ENCODE peak calls at places on chromosome 20, in ten cellular contexts. B is fibroblast of lung; N is H7; V is body of pancreas; U is heart right ventricle; M is brain microvascular endothelial cell; C is AG04450; P is CD8-positive, alpha-beta T cell; I is GM23338; A is aorta. Q is an unnamed sample.

GRCh38 chr20:19609642-19610223 is 148.3 kb upstream of the RIN2 start:
- DNase-seq in I (no peak), B (no peak), M (no peak), C (no peak), A (no peak), P (no peak), N (no peak), U (no peak), V (peak; percentile 16), Q (no peak)

GRCh38 chr20:25081065-25081729 is 744 bp downstream of the VSX1 start:
- DNase-seq in V (peak; percentile 34), I (peak; percentile 94), B (no peak), P (no peak), N (peak; percentile 94), C (no peak), A (no peak), U (no peak), M (no peak), Q (no peak)

GRCh38 chr20:53157443-53158408 is 185.6 kb downstream of the TSHZ2 start:
- DNase-seq in M (peak; percentile 45), A (peak; percentile 58), U (peak; percentile 13), C (peak; percentile 1), N (peak; percentile 66), P (peak; percentile 8), B (peak; percentile 52), I (peak; percentile 91), V (peak; percentile 60), Q (peak; percentile 15)

GRCh38 chr20:36145877-36146707 is 8.4 kb upstream of the EPB41L1 start:
- DNase-seq in V (no peak), B (peak; percentile 45), A (peak; percentile 81), P (no peak), N (no peak), I (no peak), U (peak; percentile 68), M (no peak), C (no peak), Q (no peak)

GRCh38 chr20:2692036-2692885 is at the start of gene EBF4:
- DNase-seq in C (no peak), B (peak; percentile 21), P (peak; percentile 10), A (peak; percentile 57), U (peak; percentile 44), I (peak; percentile 51), V (peak; percentile 47), M (no peak), N (peak; percentile 99), Q (peak; percentile 23)

GRCh38 chr20:63641146-63641791 is 12.0 kb downstream of the STMN3 start:
- DNase-seq in A (peak; percentile 63), U (no peak), M (peak; percentile 15), N (no peak), C (no peak), V (peak; percentile 39), I (peak; percentile 71), P (peak; percentile 37), B (no peak), Q (peak; percentile 36)

GRCh38 chr20:62704341-62704948 is 4.2 kb upstream of the NTSR1 start:
- DNase-seq in A (peak; percentile 83), N (no peak), I (no peak), C (peak; percentile 78), B (peak; percentile 95), P (no peak), V (peak; percentile 85), U (peak; percentile 92), M (peak; percentile 86), Q (no peak)

GRCh38 chr20:9608639-9609440 is 94.5 kb downstream of the LAMP5 start:
- DNase-seq in I (peak; percentile 44), V (no peak), P (no peak), C (no peak), B (no peak), A (no peak), N (peak; percentile 20), U (no peak), M (no peak), Q (no peak)

GRCh38 chr20:2740702-2741101 is 48.1 kb downstream of the EBF4 start:
- DNase-seq in U (no peak), I (no peak), C (no peak), P (no peak), M (no peak), N (no peak), B (no peak), A (no peak), V (no peak), Q (no peak)

GRCh38 chr20:32390999-32391398 is 32.9 kb downstream of the ASXL1 start:
- DNase-seq in B (peak; percentile 10), P (no peak), V (no peak), A (no peak), N (no peak), C (no peak), U (no peak), I (no peak), M (no peak), Q (no peak)

GRCh38 chr20:63660622-63661021 is 2.5 kb downstream of the RTEL1 start:
- DNase-seq in N (no peak), P (no peak), V (no peak), A (no peak), U (no peak), C (no peak), I (no peak), B (no peak), M (no peak), Q (no peak)

GRCh38 chr20:49482621-49483017 is at the start of gene KCNB1:
- DNase-seq in B (peak; percentile 34), I (peak; percentile 94), A (peak; percentile 65), P (peak; percentile 3), V (peak; percentile 40), N (peak; percentile 99), M (peak; percentile 11), U (peak; percentile 58), C (no peak), Q (peak; percentile 3)
- H3K4me3 ChIP-seq in B (no peak within 1 kb of the TSS), I (peak within 1 kb of the TSS; percentile 64), A (no peak within 1 kb of the TSS), P (no peak within 1 kb of the TSS), V (no peak within 1 kb of the TSS), N (peak within 1 kb of the TSS; percentile 56), M (no peak within 1 kb of the TSS), U (peak within 1 kb of the TSS; percentile 62), C (no peak within 1 kb of the TSS), Q (no peak within 1 kb of the TSS)

GRCh38 chr20:51460163-51460562 is 82.4 kb downstream of the NFATC2 start:
- DNase-seq in I (no peak), M (no peak), N (no peak), B (no peak), C (no peak), A (no peak), U (no peak), P (no peak), V (no peak), Q (no peak)
- H3K27me3 ChIP-seq in I (no peaks in the 10 kb centered on the region), M (no peaks in the 10 kb centered on the region), N (no peaks in the 10 kb centered on the region), B (no peaks in the 10 kb centered on the region), C (no peaks in the 10 kb centered on the region), A (no peaks in the 10 kb centered on the region), U (no peaks in the 10 kb centered on the region), P (no peaks in the 10 kb centered on the region), V (no peaks in the 10 kb centered on the region), Q (no peaks in the 10 kb centered on the region)

GRCh38 chr20:37870294-37870693 is 32.6 kb upstream of the VSTM2L start:
- DNase-seq in A (peak; percentile 16), M (no peak), I (no peak), B (no peak), N (peak; percentile 21), P (no peak), C (no peak), V (no peak), U (no peak), Q (no peak)
- H3K4me3 ChIP-seq in A (no peak overlapping the region), M (no peak overlapping the region), I (no peak overlapping the region), B (no peak overlapping the region), N (no peak overlapping the region), P (no peak overlapping the region), C (no peak overlapping the region), V (no peak overlapping the region), U (no peak overlapping the region), Q (no peak overlapping the region)

DNA sequence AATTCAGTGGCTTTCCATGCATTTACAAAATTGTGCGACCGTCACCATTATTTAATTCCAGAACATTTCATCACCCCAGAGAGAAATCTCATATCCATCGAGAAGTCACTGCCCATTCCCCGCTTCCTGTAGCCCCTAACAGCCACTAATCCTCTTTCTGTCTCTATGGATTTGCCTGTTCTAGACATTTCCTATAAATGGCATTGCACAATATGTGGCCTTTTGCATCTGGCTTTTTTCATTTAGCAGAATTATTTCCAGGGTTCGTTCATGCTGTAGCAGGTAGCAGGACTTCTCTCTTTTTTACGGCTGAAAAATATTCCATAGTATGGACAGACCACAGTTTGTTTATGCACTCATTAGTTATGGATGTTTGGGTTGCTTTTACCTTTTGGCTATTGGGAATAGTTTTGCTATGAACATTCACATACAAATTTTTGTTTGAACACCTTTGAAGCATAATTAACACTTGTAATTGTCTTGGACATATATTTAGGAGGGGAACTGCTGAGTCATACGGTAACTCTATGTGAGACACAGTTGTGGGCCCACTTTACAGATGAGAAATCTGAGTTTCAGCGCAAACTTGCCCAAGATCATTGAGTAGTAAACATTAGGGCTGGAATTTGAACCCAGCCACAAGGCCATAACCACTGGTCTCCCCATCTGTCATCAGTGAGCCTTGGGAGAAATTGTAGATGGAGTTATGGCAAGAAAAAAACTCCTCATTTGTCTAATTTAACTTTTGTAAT is 126.9 kb downstream of the BMP7 start:
- DNase-seq in U (no peak), I (no peak), P (no peak), M (no peak), V (no peak), C (no peak), N (no peak), A (no peak), B (no peak), Q (no peak)
- H3K27me3 ChIP-seq in U (no peaks in the 10 kb centered on the region), I (no peaks in the 10 kb centered on the region), P (no peaks in the 10 kb centered on the region), M (no peaks in the 10 kb centered on the region), V (no peaks in the 10 kb centered on the region), C (no peaks in the 10 kb centered on the region), N (no peaks in the 10 kb centered on the region), A (no peaks in the 10 kb centered on the region), B (no peaks in the 10 kb centered on the region), Q (no peaks in the 10 kb centered on the region)

Q was measured in effector memory CD4-positive, alpha-beta T cell.